ENCODE peak calls at places on chromosomes 11 and 22, in six cellular contexts. Y, E, F, C, U and H are unnamed samples.

GRCh38 chr22:44261861-44262595 is 50.7 kb downstream of the SHISAL1 start:
- DNase-seq in U (no peak), F (no peak), C (no peak), Y (peak; percentile 33), E (peak; percentile 43), H (peak; percentile 59)

GRCh38 chr11:96447711-96448110 is 57.9 kb downstream of the JRKL start:
- DNase-seq in E (no peak), Y (no peak), U (no peak), C (no peak), F (no peak), H (no peak)

GRCh38 chr11:60840711-60841430 is 1.0 kb upstream of the CCDC86 start:
- DNase-seq in F (no peak), E (peak; percentile 97), Y (no peak), C (no peak), U (peak; percentile 94), H (no peak)

GRCh38 chr11:120738516-120739046 is 227.0 kb downstream of the GRIK4 start:
- DNase-seq in Y (no peak), E (no peak), U (no peak), C (no peak), F (no peak), H (no peak)

GRCh38 chr11:1195690-1196515 is 27.0 kb upstream of the MUC5B start:
- DNase-seq in Y (no peak), C (no peak), U (no peak), E (no peak), F (no peak), H (no peak)

GRCh38 chr11:105741488-105742020 is 131.7 kb downstream of the GRIA4 start:
- DNase-seq in F (no peak), Y (no peak), U (no peak), C (no peak), E (no peak), H (no peak)

GRCh38 chr11:103397369-103397768 is 288.1 kb downstream of the DYNC2H1 start:
- DNase-seq in Y (no peak), U (no peak), E (no peak), C (no peak), F (no peak), H (no peak)

GRCh38 chr11:17014774-17015638 is 792 bp upstream of the PLEKHA7 start:
- DNase-seq in C (no peak), U (no peak), F (peak; percentile 39), E (peak; percentile 21), Y (peak; percentile 40), H (peak; percentile 53)